ENCODE peak calls at places on chromosomes 4 and X, in seven cellular contexts. R, J, W, V, U, F and I are unnamed samples.
A peak's percentile ranks its signal among the peaks of the same experiment; 100 is the strongest.

GRCh38 chrX:6738518-6739470 is 203.9 kb upstream of the VCX3A start:
- DNase-seq in R (no peak), J (no peak), W (no peak), V (no peak), U (no peak), F (no peak), I (peak; percentile 14)

GRCh38 chrX:81168391-81168790 is 33.3 kb downstream of the HMGN5 start:
- DNase-seq in R (no peak), J (no peak), W (no peak), V (no peak), U (no peak), F (no peak), I (no peak)

GRCh38 chrX:72394518-72395163 is 88.9 kb upstream of the CITED1 start:
- DNase-seq in R (no peak), J (no peak), W (no peak), V (no peak), U (peak; percentile 24), F (peak; percentile 82), I (no peak)

GRCh38 chr4:110982486-110982885 is 359.6 kb upstream of the PITX2 start:
- DNase-seq in R (no peak), J (no peak), W (no peak), V (no peak), U (no peak), F (peak; percentile 16), I (no peak)

GRCh38 chr4:25441519-25442117 is 64.6 kb downstream of the ANAPC4 start:
- DNase-seq in R (no peak), J (no peak), W (no peak), V (peak; percentile 72), U (peak; percentile 42), F (peak; percentile 50), I (no peak)

GRCh38 chr4:10371869-10372471 is 85.3 kb downstream of the ZNF518B start:
- DNase-seq in R (peak; percentile 80), J (no peak), W (no peak), V (no peak), U (no peak), F (no peak), I (no peak)

GRCh38 chrX:56564921-56565861 is 1.8 kb downstream of the UBQLN2 start:
- DNase-seq in R (peak; percentile 65), J (no peak), W (no peak), V (no peak), U (no peak), F (peak; percentile 6), I (no peak)

GRCh38 chrX:17046478-17047097 is 100.1 kb downstream of the REPS2 start:
- DNase-seq in R (no peak), J (no peak), W (no peak), V (peak; percentile 32), U (peak; percentile 43), F (peak; percentile 63), I (peak; percentile 13)

GRCh38 chr4:20687894-20688293 is 12.4 kb upstream of the PACRGL start:
- DNase-seq in R (no peak), J (no peak), W (no peak), V (no peak), U (no peak), F (peak; percentile 90), I (no peak)

GRCh38 chrX:13009256-13009655 is 34.3 kb downstream of the TMSB4X start:
- DNase-seq in R (no peak), J (peak; percentile 53), W (no peak), V (no peak), U (no peak), F (peak; percentile 45), I (no peak)

GRCh38 chrX:130285069-130285620 is 16.4 kb upstream of the ZNF280C start:
- DNase-seq in R (no peak), J (no peak), W (no peak), V (no peak), U (no peak), F (no peak), I (no peak)

GRCh38 chrX:39677585-39677984 is 420.2 kb downstream of the BCOR start:
- DNase-seq in R (no peak), J (no peak), W (no peak), V (no peak), U (no peak), F (no peak), I (no peak)

GRCh38 chr4:178937130-178937529 is 1494.9 kb upstream of the AGA start:
- DNase-seq in R (no peak), J (no peak), W (no peak), V (no peak), U (no peak), F (peak; percentile 25), I (no peak)

GRCh38 chr4:57691370-57691769 is 581.2 kb upstream of the IGFBP7 start:
- DNase-seq in R (no peak), J (no peak), W (no peak), V (no peak), U (no peak), F (no peak), I (no peak)

GRCh38 chr4:7206856-7207567 is 14.7 kb downstream of the SORCS2 start:
- DNase-seq in R (no peak), J (no peak), W (no peak), V (peak; percentile 63), U (peak; percentile 91), F (peak; percentile 97), I (no peak)

DNA sequence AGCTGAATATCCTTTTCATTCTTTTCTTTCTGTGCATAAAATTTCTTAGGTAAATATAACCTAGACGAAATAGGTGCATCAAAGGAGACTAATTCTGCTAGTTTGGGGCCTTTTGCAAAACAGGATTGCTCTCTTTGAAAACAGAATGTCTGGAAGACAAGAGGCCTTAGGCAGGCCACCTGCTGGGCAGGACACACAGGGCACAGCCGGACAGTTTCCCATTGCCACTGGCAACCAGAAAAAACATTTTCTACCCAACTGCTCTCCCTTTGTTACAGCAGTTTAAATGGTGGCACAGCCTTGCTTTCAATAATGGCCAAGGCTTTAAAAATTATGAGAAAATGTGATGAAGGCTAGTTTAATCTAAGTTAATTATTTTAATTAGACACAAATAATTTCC is 600.5 kb downstream of the SPRY1 start:
- DNase-seq in R (no peak), J (no peak), W (no peak), V (no peak), U (no peak), F (no peak), I (no peak)
- TF ChIP-seq CTCF in R (no peak), J (no peak), W (no peak), V (no peak), U (no peak), F (no peak), I (no peak)

DNA sequence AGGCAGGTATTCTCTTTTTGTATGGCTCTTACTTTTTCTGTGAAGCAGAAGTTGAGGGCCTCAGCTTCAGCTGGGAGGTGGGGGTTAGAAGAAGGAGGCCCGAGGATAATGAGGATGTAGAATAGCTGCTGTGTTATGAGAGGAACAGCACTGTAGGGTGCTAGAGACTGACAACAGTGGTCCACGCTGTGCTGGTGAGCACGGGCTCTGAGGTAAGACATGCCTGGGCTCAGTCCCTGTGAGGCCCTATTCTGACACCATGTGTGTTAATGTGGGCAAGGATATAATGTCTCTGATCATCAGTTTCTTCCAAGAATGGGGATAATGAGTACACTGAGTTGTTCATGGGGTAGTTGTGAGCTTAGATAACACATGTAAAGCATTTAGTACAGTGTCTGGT is 55.3 kb upstream of the SFRP2 start:
- DNase-seq in R (no peak), J (no peak), W (no peak), V (no peak), U (no peak), F (no peak), I (no peak)
- TF ChIP-seq CTCF in R (no peak), J (no peak), W (no peak), V (no peak), U (no peak), F (no peak), I (no peak)

GRCh38 chr4:90121961-90122748 is 5.0 kb upstream of the CCSER1 start:
- DNase-seq in R (no peak), J (no peak), W (no peak), V (no peak), U (no peak), F (peak; percentile 77), I (no peak)

GRCh38 chr4:90118547-90119211 is 8.5 kb upstream of the CCSER1 start:
- DNase-seq in R (no peak), J (no peak), W (no peak), V (no peak), U (no peak), F (no peak), I (no peak)

GRCh38 chr4:90120815-90121214 is 6.4 kb upstream of the CCSER1 start:
- DNase-seq in R (no peak), J (no peak), W (no peak), V (no peak), U (no peak), F (peak; percentile 11), I (no peak)

GRCh38 chr4:90120037-90120436 is 7.2 kb upstream of the CCSER1 start:
- DNase-seq in R (no peak), J (no peak), W (no peak), V (no peak), U (no peak), F (no peak), I (no peak)
- TF ChIP-seq CTCF in R (no peak), J (no peak), W (no peak), V (no peak), U (peak; percentile 43), F (no peak), I (no peak)

DNA sequence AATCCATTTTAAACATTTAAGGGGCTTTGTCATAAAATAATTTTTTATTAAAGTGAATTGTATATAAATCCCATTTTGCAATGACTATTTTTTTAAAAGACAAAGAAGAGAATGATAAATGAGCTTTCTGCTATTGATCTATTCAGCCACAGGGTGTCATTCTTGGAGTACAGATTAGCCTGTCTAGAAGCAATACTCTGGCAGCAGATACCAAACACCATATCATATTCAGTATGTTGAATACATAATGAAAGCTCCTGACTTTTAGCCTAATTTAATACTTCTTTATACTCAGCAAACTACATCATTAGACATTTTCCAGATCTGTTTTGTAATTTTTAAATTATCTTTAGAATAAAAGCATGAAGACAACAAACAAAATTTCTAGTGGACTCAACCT is 496.3 kb downstream of the PDGFC start:
- DNase-seq in R (no peak), J (no peak), W (no peak), V (no peak), U (no peak), F (peak; percentile 70), I (no peak)
- TF ChIP-seq CTCF in R (no peak), J (peak; percentile 55), W (no peak), V (no peak), U (peak; percentile 63), F (peak; percentile 36), I (no peak)

GRCh38 chr4:140756292-140757219 is at the start of gene TBC1D9:
- DNase-seq in R (peak; percentile 91), J (peak; percentile 86), W (peak; percentile 75), V (peak; percentile 82), U (peak; percentile 89), F (peak; percentile 86), I (peak; percentile 70)
- TF ChIP-seq CTCF in R (no peak), J (peak; percentile 36), W (no peak), V (no peak), U (no peak), F (no peak), I (no peak)

DNA sequence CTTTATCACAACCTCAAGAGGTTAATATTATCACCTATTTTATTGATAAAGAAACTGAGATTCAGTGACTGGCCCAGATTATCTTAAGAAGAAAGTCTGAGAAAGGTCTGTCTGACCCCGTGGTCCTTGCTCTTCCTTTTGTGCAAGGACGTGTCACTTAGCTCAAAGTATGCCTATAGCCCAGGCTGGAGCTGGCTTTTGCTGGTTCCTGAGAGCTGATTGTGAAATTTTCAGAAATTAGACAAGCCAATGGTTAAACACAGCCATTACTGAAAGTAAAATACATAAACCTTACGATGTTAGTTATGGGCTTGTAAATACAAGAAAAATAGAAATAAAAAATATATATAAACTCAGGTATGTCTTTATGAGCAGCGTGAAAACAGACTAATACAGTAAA is 70.1 kb downstream of the CHRNA9 start:
- DNase-seq in R (no peak), J (no peak), W (no peak), V (no peak), U (no peak), F (no peak), I (no peak)
- TF ChIP-seq CTCF in R (no peak), J (no peak), W (no peak), V (no peak), U (no peak), F (no peak), I (no peak)